ENCODE peak calls at places on chromosomes 6 and 20, in seven cellular contexts. R, P, H, K, O, U and J are unnamed samples.

GRCh38 chr6:106187424-106187982 is 101.4 kb downstream of the PRDM1 start:
- DNase-seq in K (no peak), R (no peak), U (no peak), H (no peak), P (no peak), O (no peak), J (no peak)

GRCh38 chr6:13303668-13304017 is 24.7 kb downstream of the TBC1D7 start:
- DNase-seq in O (peak; percentile 71), R (peak; percentile 37), H (no peak), U (no peak), P (no peak), K (peak; percentile 41), J (peak; percentile 49)

GRCh38 chr6:154229796-154230195 is 126.8 kb downstream of the IPCEF1 start:
- DNase-seq in K (no peak), P (no peak), H (no peak), O (no peak), R (no peak), U (no peak), J (no peak)

GRCh38 chr6:151240036-151240685 is 394 bp downstream of the AKAP12 start:
- DNase-seq in O (peak; percentile 51), U (peak; percentile 66), P (no peak), K (peak; percentile 44), H (no peak), R (peak; percentile 94), J (peak; percentile 83)

GRCh38 chr6:166955865-166956443 is 396 bp downstream of the RNASET2 start:
- DNase-seq in R (peak; percentile 16), U (no peak), P (no peak), H (no peak), K (no peak), O (peak; percentile 49), J (no peak)

GRCh38 chr20:17928633-17929311 is 39.8 kb downstream of the SNX5 start:
- DNase-seq in K (no peak), O (no peak), R (no peak), P (no peak), U (no peak), H (no peak), J (peak; percentile 82)

GRCh38 chr6:56463443-56463842 is 179.2 kb downstream of the DST start:
- DNase-seq in K (no peak), P (no peak), O (no peak), R (no peak), U (no peak), H (no peak), J (no peak)

GRCh38 chr20:52794853-52795252 is 177.3 kb upstream of the TSHZ2 start:
- DNase-seq in H (no peak), R (no peak), P (no peak), O (no peak), K (no peak), U (no peak), J (no peak)

GRCh38 chr6:30707281-30707850 is 9.7 kb downstream of the MDC1 start:
- DNase-seq in H (no peak), U (no peak), O (no peak), R (no peak), P (no peak), K (no peak), J (no peak)

GRCh38 chr6:71324179-71324791 is 35.7 kb downstream of the OGFRL1 start:
- DNase-seq in R (no peak), P (no peak), H (no peak), K (no peak), O (no peak), U (no peak), J (no peak)

GRCh38 chr20:7113577-7114466 is 346.3 kb downstream of the BMP2 start:
- DNase-seq in H (no peak), O (no peak), R (no peak), U (no peak), P (no peak), K (no peak), J (peak; percentile 51)

GRCh38 chr6:24985313-24985712 is 49.6 kb upstream of the RIPOR2 start:
- DNase-seq in P (no peak), O (no peak), R (no peak), K (no peak), U (no peak), H (no peak), J (no peak)

GRCh38 chr6:13920584-13920983 is 4.2 kb upstream of the RNF182 start:
- DNase-seq in U (no peak), K (no peak), P (no peak), R (no peak), H (no peak), O (no peak), J (no peak)

GRCh38 chr6:110355031-110355430 is 3.1 kb downstream of the METTL24 start:
- DNase-seq in P (no peak), K (no peak), U (no peak), R (no peak), O (no peak), H (no peak), J (no peak)

GRCh38 chr6:3318821-3319540 is 60.2 kb downstream of the PSMG4 start:
- DNase-seq in O (no peak), P (no peak), K (no peak), R (no peak), H (no peak), U (no peak), J (no peak)

GRCh38 chr6:1774541-1774940 is 164.8 kb downstream of the FOXC1 start:
- DNase-seq in U (no peak), P (no peak), O (no peak), R (no peak), H (no peak), K (no peak), J (no peak)

GRCh38 chr6:87575423-87575822 is 14.4 kb downstream of the RARS2 start:
- DNase-seq in O (no peak), H (no peak), U (no peak), K (no peak), R (no peak), P (no peak), J (no peak)

GRCh38 chr20:43658068-43658722 is 8.7 kb upstream of the MYBL2 start:
- DNase-seq in O (no peak), P (no peak), R (peak; percentile 51), U (peak; percentile 68), H (no peak), K (no peak), J (no peak)

GRCh38 chr6:106098383-106099234 is 12.5 kb downstream of the PRDM1 start:
- DNase-seq in R (peak; percentile 63), O (peak; percentile 52), U (peak; percentile 46), H (no peak), K (no peak), P (peak; percentile 41), J (peak; percentile 67)

GRCh38 chr6:55953384-55953783 is 78.0 kb upstream of the BMP5 start:
- DNase-seq in H (peak; percentile 42), O (no peak), K (no peak), U (no peak), R (peak; percentile 11), P (no peak), J (no peak)

GRCh38 chr6:25028346-25028745 is 92.6 kb upstream of the RIPOR2 start:
- DNase-seq in U (no peak), O (no peak), H (no peak), K (no peak), P (no peak), R (no peak), J (no peak)

GRCh38 chr6:41039060-41039998 is at the start of gene UNC5CL:
- DNase-seq in O (peak; percentile 74), K (peak; percentile 67), U (peak; percentile 55), P (peak; percentile 45), R (peak; percentile 39), H (no peak), J (peak; percentile 88)

GRCh38 chr6:134593887-134594286 is 276.0 kb upstream of the SGK1 start:
- DNase-seq in R (no peak), P (no peak), U (no peak), O (no peak), H (no peak), K (no peak), J (no peak)

GRCh38 chr20:62453186-62453808 is 22.5 kb downstream of the GATA5 start:
- DNase-seq in R (no peak), K (no peak), H (no peak), U (no peak), O (no peak), P (no peak), J (no peak)

GRCh38 chr6:122817766-122818165 is 28.7 kb downstream of the SMPDL3A start:
- DNase-seq in H (no peak), K (no peak), P (no peak), O (no peak), R (no peak), U (no peak), J (no peak)

GRCh38 chr6:169571123-169571962 is 130.5 kb downstream of the WDR27 start:
- DNase-seq in O (peak; percentile 19), K (no peak), H (no peak), R (peak; percentile 74), P (no peak), U (no peak), J (no peak)

GRCh38 chr6:5135783-5136376 is 50.7 kb downstream of the PPP1R3G start:
- DNase-seq in O (no peak), U (peak; percentile 54), P (peak; percentile 24), H (no peak), K (no peak), R (peak; percentile 62), J (no peak)

GRCh38 chr6:101626264-101626663 is 232.8 kb downstream of the GRIK2 start:
- DNase-seq in R (no peak), P (no peak), K (no peak), U (no peak), O (no peak), H (no peak), J (no peak)

GRCh38 chr6:121951918-121952379 is 447.5 kb upstream of the HSF2 start:
- DNase-seq in U (no peak), H (peak; percentile 30), P (no peak), K (no peak), R (peak; percentile 79), O (no peak), J (no peak)

GRCh38 chr6:46325561-46326525 is 155.1 kb upstream of the ENPP5 start:
- DNase-seq in H (peak; percentile 44), R (peak; percentile 30), P (no peak), O (no peak), U (no peak), K (no peak), J (no peak)